ENCODE peak calls at places on chromosome 1, in ten cellular contexts. T is effector CD4-positive, alpha-beta T cell; K is right atrium auricular region; R is HT1080; G is Daoy; X is progenitor cell of endocrine pancreas; U is effector memory CD4-positive, alpha-beta T cell; A is AG08395; S is GM12878; P is GM23338. H is an unnamed sample.
A peak's percentile ranks its signal among the peaks of the same experiment; 100 is the strongest.

GRCh38 chr1:205767248-205767647 is 8.0 kb downstream of the RAB29 start:
- DNase-seq in T (no peak), K (no peak), R (no peak), G (no peak), X (no peak), U (no peak), A (no peak), S (no peak), P (no peak), H (no peak)

GRCh38 chr1:91503332-91503900 is 2.8 kb downstream of the CDC7 start:
- DNase-seq in T (no peak), K (no peak), R (no peak), G (no peak), X (no peak), U (no peak), A (no peak), S (no peak), P (no peak), H (no peak)

GRCh38 chr1:195878478-195878877 is 729.8 kb downstream of the KCNT2 start:
- DNase-seq in T (no peak), K (no peak), R (no peak), G (no peak), X (no peak), U (no peak), A (no peak), S (no peak), P (no peak), H (no peak)

GRCh38 chr1:10057305-10057704 is 24.5 kb downstream of the UBE4B start:
- DNase-seq in T (no peak), K (no peak), R (peak; percentile 82), G (peak; percentile 79), X (no peak), U (no peak), A (no peak), S (no peak), P (no peak), H (no peak)

GRCh38 chr1:61337981-61338848 is 255.9 kb downstream of the NFIA start:
- DNase-seq in T (no peak), K (peak; percentile 87), R (peak; percentile 97), G (peak; percentile 95), X (peak; percentile 36), U (no peak), A (peak; percentile 90), S (no peak), P (peak; percentile 69), H (no peak)

GRCh38 chr1:29120955-29121485 is 2.7 kb downstream of the TMEM200B start:
- DNase-seq in T (peak; percentile 43), K (no peak), R (no peak), G (no peak), X (peak; percentile 55), U (peak; percentile 15), A (peak; percentile 28), S (no peak), P (peak; percentile 92), H (peak; percentile 19)

GRCh38 chr1:53615101-53615500 is 123.9 kb downstream of the GLIS1 start:
- DNase-seq in T (no peak), K (no peak), R (no peak), G (no peak), X (no peak), U (no peak), A (no peak), S (no peak), P (no peak), H (no peak)

GRCh38 chr1:50424940-50425375 is 1.7 kb upstream of the DMRTA2 start:
- DNase-seq in T (no peak), K (no peak), R (no peak), G (peak; percentile 51), X (no peak), U (no peak), A (no peak), S (no peak), P (peak; percentile 33), H (no peak)

GRCh38 chr1:29672955-29673507 is 436.7 kb downstream of the PTPRU start:
- DNase-seq in T (no peak), K (peak; percentile 28), R (no peak), G (no peak), X (no peak), U (no peak), A (no peak), S (no peak), P (no peak), H (no peak)

GRCh38 chr1:66981679-66982078 is 56.9 kb downstream of the MIER1 start:
- DNase-seq in T (peak; percentile 29), K (no peak), R (no peak), G (peak; percentile 34), X (no peak), U (no peak), A (no peak), S (no peak), P (no peak), H (no peak)

H was measured in NCI-H1930.